ENCODE peak calls at places on chromosomes 16 and 17, in eight cellular contexts. One of them, this sample, is unnamed.

GRCh38 chr17:17206913-17207368 is 808 bp upstream of the PLD6 start:
- DNase-seq in DMS153: no peak
- DNase-seq in MM.1S: no peak
- DNase-seq in HCT116: no peak
- DNase-seq in iPS DF 19.7: no peak
- DNase-seq in activated CD4-positive, alpha-beta T cell treated with anti-CD3 and anti-CD28 coated beads, Interleukin-2, amount 50 U/mL, for 1 hour: no peak
- DNase-seq in stimulated activated CD8-positive, alpha-beta memory T cell treated with anti-CD3 and anti-CD28 coated beads, Interleukin-4, amount 100 ng/mL, for 1 hour: no peak
- DNase-seq in colonic mucosa: no peak
- DNase-seq in this sample: no peak

GRCh38 chr17:71068351-71068750 is 899.0 kb downstream of the KCNJ2 start:
- DNase-seq in DMS153: no peak
- DNase-seq in MM.1S: no peak
- DNase-seq in HCT116: no peak
- DNase-seq in iPS DF 19.7: no peak
- DNase-seq in activated CD4-positive, alpha-beta T cell treated with anti-CD3 and anti-CD28 coated beads, Interleukin-2, amount 50 U/mL, for 1 hour: no peak
- DNase-seq in stimulated activated CD8-positive, alpha-beta memory T cell treated with anti-CD3 and anti-CD28 coated beads, Interleukin-4, amount 100 ng/mL, for 1 hour: no peak
- DNase-seq in colonic mucosa: no peak
- DNase-seq in this sample: no peak

GRCh38 chr17:35875439-35876139 is 4.6 kb downstream of the CCL5 start:
- DNase-seq in DMS153: no peak
- DNase-seq in MM.1S: peak
- DNase-seq in HCT116: no peak
- DNase-seq in iPS DF 19.7: no peak
- DNase-seq in activated CD4-positive, alpha-beta T cell treated with anti-CD3 and anti-CD28 coated beads, Interleukin-2, amount 50 U/mL, for 1 hour: no peak
- DNase-seq in stimulated activated CD8-positive, alpha-beta memory T cell treated with anti-CD3 and anti-CD28 coated beads, Interleukin-4, amount 100 ng/mL, for 1 hour: no peak
- DNase-seq in colonic mucosa: no peak
- DNase-seq in this sample: no peak

GRCh38 chr17:63549946-63550815 is at the start of gene DCAF7:
- DNase-seq in DMS153: peak
- DNase-seq in MM.1S: peak
- DNase-seq in HCT116: peak
- DNase-seq in iPS DF 19.7: peak
- DNase-seq in activated CD4-positive, alpha-beta T cell treated with anti-CD3 and anti-CD28 coated beads, Interleukin-2, amount 50 U/mL, for 1 hour: peak
- DNase-seq in stimulated activated CD8-positive, alpha-beta memory T cell treated with anti-CD3 and anti-CD28 coated beads, Interleukin-4, amount 100 ng/mL, for 1 hour: peak
- DNase-seq in colonic mucosa: peak
- DNase-seq in this sample: peak

GRCh38 chr16:30834130-30834740 is 47.2 kb upstream of the ZNF629 start:
- DNase-seq in DMS153: no peak
- DNase-seq in MM.1S: no peak
- DNase-seq in HCT116: no peak
- DNase-seq in iPS DF 19.7: no peak
- DNase-seq in activated CD4-positive, alpha-beta T cell treated with anti-CD3 and anti-CD28 coated beads, Interleukin-2, amount 50 U/mL, for 1 hour: no peak
- DNase-seq in stimulated activated CD8-positive, alpha-beta memory T cell treated with anti-CD3 and anti-CD28 coated beads, Interleukin-4, amount 100 ng/mL, for 1 hour: no peak
- DNase-seq in colonic mucosa: no peak
- DNase-seq in this sample: no peak

GRCh38 chr17:65388911-65389310 is 172.5 kb downstream of the AXIN2 start:
- DNase-seq in DMS153: no peak
- DNase-seq in MM.1S: no peak
- DNase-seq in HCT116: no peak
- DNase-seq in iPS DF 19.7: no peak
- DNase-seq in activated CD4-positive, alpha-beta T cell treated with anti-CD3 and anti-CD28 coated beads, Interleukin-2, amount 50 U/mL, for 1 hour: no peak
- DNase-seq in stimulated activated CD8-positive, alpha-beta memory T cell treated with anti-CD3 and anti-CD28 coated beads, Interleukin-4, amount 100 ng/mL, for 1 hour: no peak
- DNase-seq in colonic mucosa: no peak
- DNase-seq in this sample: no peak

GRCh38 chr17:50264263-50265113 is 9.8 kb upstream of the TMEM92 start:
- DNase-seq in DMS153: no peak
- DNase-seq in MM.1S: no peak
- DNase-seq in HCT116: no peak
- DNase-seq in iPS DF 19.7: no peak
- DNase-seq in activated CD4-positive, alpha-beta T cell treated with anti-CD3 and anti-CD28 coated beads, Interleukin-2, amount 50 U/mL, for 1 hour: no peak
- DNase-seq in stimulated activated CD8-positive, alpha-beta memory T cell treated with anti-CD3 and anti-CD28 coated beads, Interleukin-4, amount 100 ng/mL, for 1 hour: no peak
- DNase-seq in colonic mucosa: peak
- DNase-seq in this sample: no peak

GRCh38 chr17:76641501-76641900 is 2.1 kb downstream of the ST6GALNAC1 start:
- DNase-seq in DMS153: peak
- DNase-seq in MM.1S: no peak
- DNase-seq in HCT116: peak
- DNase-seq in iPS DF 19.7: no peak
- DNase-seq in activated CD4-positive, alpha-beta T cell treated with anti-CD3 and anti-CD28 coated beads, Interleukin-2, amount 50 U/mL, for 1 hour: no peak
- DNase-seq in stimulated activated CD8-positive, alpha-beta memory T cell treated with anti-CD3 and anti-CD28 coated beads, Interleukin-4, amount 100 ng/mL, for 1 hour: no peak
- DNase-seq in colonic mucosa: peak
- DNase-seq in this sample: no peak

GRCh38 chr17:58617563-58617962 is 74.3 kb downstream of the TEX14 start:
- DNase-seq in DMS153: no peak
- DNase-seq in MM.1S: no peak
- DNase-seq in HCT116: no peak
- DNase-seq in iPS DF 19.7: no peak
- DNase-seq in activated CD4-positive, alpha-beta T cell treated with anti-CD3 and anti-CD28 coated beads, Interleukin-2, amount 50 U/mL, for 1 hour: no peak
- DNase-seq in stimulated activated CD8-positive, alpha-beta memory T cell treated with anti-CD3 and anti-CD28 coated beads, Interleukin-4, amount 100 ng/mL, for 1 hour: no peak
- DNase-seq in colonic mucosa: no peak
- DNase-seq in this sample: no peak

GRCh38 chr17:83149326-83149725 is 69.9 kb downstream of the METRNL start:
- DNase-seq in DMS153: no peak
- DNase-seq in MM.1S: no peak
- DNase-seq in HCT116: no peak
- DNase-seq in iPS DF 19.7: no peak
- DNase-seq in activated CD4-positive, alpha-beta T cell treated with anti-CD3 and anti-CD28 coated beads, Interleukin-2, amount 50 U/mL, for 1 hour: no peak
- DNase-seq in stimulated activated CD8-positive, alpha-beta memory T cell treated with anti-CD3 and anti-CD28 coated beads, Interleukin-4, amount 100 ng/mL, for 1 hour: no peak
- DNase-seq in colonic mucosa: no peak
- DNase-seq in this sample: no peak